ENCODE peak calls at places on chromosomes 2 and 18, in four cellular contexts. W is posterior cingulate gyrus; L is stimulated activated CD8-positive, alpha-beta memory T cell treated with anti-CD3 and anti-CD28 coated beads, Interleukin-12 subunit alpha, Interleukin-12 subunit beta, amount 100 ng/mL, for 4 hours; E is stromal cell of bone marrow. D is an unnamed sample.

GRCh38 chr2:64987001-64987962 is 1.9 kb upstream of the SLC1A4 start:
- DNase-seq in L (no peak), E (no peak), W (no peak), D (no peak)

GRCh38 chr2:10305254-10305635 is 2.5 kb downstream of the HPCAL1 start:
- DNase-seq in W (no peak), E (no peak), L (no peak), D (no peak)

GRCh38 chr18:4823091-4823490 is 368.0 kb upstream of the DLGAP1 start:
- DNase-seq in W (no peak), L (no peak), E (no peak), D (no peak)

GRCh38 chr2:6506311-6507258 is 359.1 kb downstream of the CMPK2 start:
- DNase-seq in E (peak), W (no peak), L (no peak), D (no peak)

GRCh38 chr18:69444221-69444620 is 43.5 kb downstream of the DOK6 start:
- DNase-seq in E (peak), W (no peak), L (no peak), D (no peak)

GRCh38 chr2:164992818-164993217 is 37.5 kb upstream of the SLC38A11 start:
- DNase-seq in E (peak), W (no peak), L (no peak), D (no peak)

GRCh38 chr18:21656402-21656801 is 44.3 kb downstream of the SNRPD1 start:
- DNase-seq in E (peak), W (no peak), L (no peak), D (no peak)

GRCh38 chr18:9743200-9744016 is 35.3 kb downstream of the RAB31 start:
- DNase-seq in E (peak), L (no peak), W (no peak), D (no peak)

GRCh38 chr2:61255580-61256437 is 93.8 kb downstream of the C2orf74 start:
- DNase-seq in W (no peak), E (peak), L (no peak), D (no peak)

GRCh38 chr2:208645226-208645625 is 238.6 kb downstream of the PTH2R start:
- DNase-seq in L (no peak), W (no peak), E (no peak), D (no peak)

GRCh38 chr2:191376981-191377629 is 131.9 kb downstream of the MYO1B start:
- DNase-seq in E (peak), W (peak), L (no peak), D (no peak)

GRCh38 chr2:119174216-119174992 is 15.9 kb upstream of the C1QL2 start:
- DNase-seq in W (no peak), L (peak), E (no peak), D (peak)

GRCh38 chr2:46876741-46877384 is 38.7 kb downstream of the MCFD2 start:
- DNase-seq in W (no peak), L (no peak), E (peak), D (no peak)

GRCh38 chr2:10909050-10909995 is 2.4 kb upstream of the KCNF1 start:
- DNase-seq in W (no peak), L (no peak), E (no peak), D (no peak)